ENCODE peak calls at places on chromosomes 5 and 9, in nine cellular contexts. W is adipocyte; O is GM23338; U is neuronal stem cell; Q is CD8-positive, alpha-beta T cell; N is prostate gland; B is mucosa of descending colon; Y is uterus; J is heart right ventricle. A is an unnamed sample. For H3K4me1, the result is how much of the 10 kb centered on the place peaks cover.

GRCh38 chr5:39453606-39454005 is 28.8 kb upstream of the DAB2 start:
- DNase-seq in Y (no peak), O (no peak), J (no peak), U (no peak), B (no peak), W (no peak), N (no peak), Q (no peak), A (no peak)

GRCh38 chr9:84668204-84669007 is 1.1 kb upstream of the NTRK2 start:
- DNase-seq in O (peak), Q (no peak), U (peak), W (peak), J (peak), B (peak), Y (no peak), N (no peak), A (peak)

GRCh38 chr5:669842-670395 is 23.2 kb downstream of the TPPP start:
- DNase-seq in U (no peak), Y (no peak), N (no peak), J (no peak), O (peak), Q (no peak), W (no peak), B (no peak), A (no peak)

GRCh38 chr9:35729101-35729500 is 2.9 kb downstream of the TLN1 start:
- DNase-seq in N (no peak), B (no peak), O (no peak), Y (no peak), W (no peak), Q (no peak), J (no peak), U (no peak), A (no peak)

GRCh38 chr5:5658226-5658625 is 235.7 kb downstream of the ICE1 start:
- DNase-seq in W (peak), Y (peak), O (no peak), J (peak), Q (no peak), B (no peak), U (no peak), N (no peak), A (peak)

GRCh38 chr9:36320457-36320856 is 62.2 kb upstream of the GNE start:
- DNase-seq in J (no peak), O (no peak), B (no peak), N (no peak), Y (no peak), Q (no peak), W (no peak), U (no peak), A (no peak)

GRCh38 chr5:111158105-111158744 is 66.0 kb upstream of the CAMK4 start:
- DNase-seq in O (peak), U (peak), N (peak), W (peak), Q (peak), J (peak), B (no peak), Y (peak), A (no peak)

GRCh38 chr5:93299596-93300308 is 281.3 kb downstream of the NR2F1-AS1 start:
- DNase-seq in Y (no peak), B (no peak), W (no peak), N (no peak), U (peak), O (peak), J (no peak), Q (no peak), A (no peak)

DNA sequence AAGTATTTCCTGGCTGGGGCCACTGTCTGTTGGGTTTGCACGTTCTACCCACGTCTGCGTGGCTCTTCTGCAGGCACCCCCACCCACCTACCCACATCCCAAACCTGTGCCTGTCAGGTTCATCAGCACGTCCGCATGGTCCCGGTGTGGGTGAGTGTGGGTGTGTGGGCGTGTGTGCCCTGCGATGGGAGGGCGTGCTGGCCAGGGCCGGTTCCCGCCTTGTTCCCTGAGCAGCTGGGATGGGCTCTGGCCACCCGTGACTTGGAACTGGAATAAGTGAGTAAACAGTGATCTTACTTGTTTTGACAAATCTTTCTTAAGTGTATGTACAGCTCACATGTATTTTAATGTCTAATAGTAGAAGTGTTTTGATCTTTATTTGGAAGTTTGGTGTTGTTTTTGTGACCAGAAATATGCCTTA is 20.4 kb downstream of the ERGIC1 start:
- DNase-seq in B (peak), O (no peak), W (no peak), Y (no peak), J (no peak), U (no peak), N (peak), Q (peak), A (no peak)
- H3K4me1 ChIP-seq in B (under half), O (under half), W (half or more), Y (under half), J (half or more), U (under half), N (under half), Q (under half), A (under half)

GRCh38 chr5:96935556-96936430 is at the start of gene LNPEP:
- DNase-seq in Y (peak), W (peak), U (peak), O (peak), N (peak), Q (peak), J (peak), B (peak), A (peak)
- H3K4me1 ChIP-seq in Y (under half), W (half or more), U (under half), O (under half), N (under half), Q (half or more), J (half or more), B (under half), A (half or more)

DNA sequence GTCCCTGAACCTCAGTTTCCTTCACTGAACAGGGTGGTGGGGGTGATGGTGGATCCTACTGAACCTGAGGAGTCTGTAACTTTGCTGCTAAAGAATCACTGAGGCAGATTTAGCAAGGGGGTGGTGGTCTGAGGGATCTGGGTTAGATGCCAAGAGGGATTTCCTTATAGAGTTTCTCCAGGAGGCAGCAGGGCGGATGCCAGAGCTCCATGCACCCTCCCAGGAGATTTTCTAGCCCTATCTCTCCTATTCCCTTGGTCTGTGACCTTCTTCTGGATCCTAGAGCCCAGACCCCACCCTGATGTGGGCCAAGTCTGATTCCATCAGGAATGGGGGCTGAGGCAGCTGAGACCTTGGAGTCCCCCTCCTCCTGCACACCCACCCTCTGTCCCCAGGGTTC is 6.0 kb downstream of the PTGS1 start:
- DNase-seq in J (no peak), W (no peak), Y (no peak), O (no peak), U (no peak), Q (no peak), B (no peak), N (no peak), A (no peak)
- H3K4me1 ChIP-seq in J (under half), W (half or more), Y (under half), O (under half), U (under half), Q (under half), B (under half), N (under half), A (under half)

GRCh38 chr5:151106509-151106908 is 25.7 kb upstream of the TNIP1 start:
- DNase-seq in Y (no peak), J (no peak), N (no peak), O (no peak), B (peak), U (no peak), Q (no peak), W (no peak), A (no peak)

GRCh38 chr5:151107084-151107483 is 26.2 kb upstream of the TNIP1 start:
- DNase-seq in U (no peak), O (no peak), Y (no peak), W (no peak), J (no peak), Q (no peak), B (peak), N (no peak), A (no peak)

GRCh38 chr5:151105561-151105960 is 24.7 kb upstream of the TNIP1 start:
- DNase-seq in B (no peak), W (no peak), Q (no peak), Y (no peak), N (no peak), O (no peak), U (no peak), J (no peak), A (no peak)

GRCh38 chr5:151104795-151105194 is 24.0 kb upstream of the TNIP1 start:
- DNase-seq in N (no peak), O (no peak), Y (peak), J (no peak), U (no peak), B (peak), Q (no peak), W (peak), A (no peak)

GRCh38 chr5:151106073-151106472 is 25.2 kb upstream of the TNIP1 start:
- DNase-seq in N (no peak), W (no peak), Q (no peak), Y (no peak), O (no peak), U (no peak), J (no peak), B (peak), A (no peak)
- H3K4me1 ChIP-seq in N (under half), W (half or more), Q (under half), Y (under half), O (under half), U (under half), J (half or more), B (under half), A (under half)

GRCh38 chr9:38387751-38388150 is 4.8 kb upstream of the ALDH1B1 start:
- DNase-seq in J (no peak), U (no peak), W (no peak), B (no peak), N (no peak), Q (no peak), Y (no peak), O (no peak), A (no peak)

GRCh38 chr9:38389313-38389712 is 3.2 kb upstream of the ALDH1B1 start:
- DNase-seq in Y (peak), U (no peak), O (no peak), J (no peak), B (no peak), W (peak), Q (no peak), N (no peak), A (no peak)

GRCh38 chr9:38390442-38390841 is 2.1 kb upstream of the ALDH1B1 start:
- DNase-seq in W (no peak), J (no peak), U (no peak), N (no peak), B (no peak), Q (no peak), Y (no peak), O (no peak), A (no peak)

GRCh38 chr9:38386319-38386895 is 6.1 kb upstream of the ALDH1B1 start:
- DNase-seq in B (no peak), Q (no peak), J (no peak), W (no peak), N (no peak), O (no peak), U (no peak), Y (no peak), A (no peak)

GRCh38 chr9:38388283-38389223 is 3.9 kb upstream of the ALDH1B1 start:
- DNase-seq in U (no peak), O (no peak), N (no peak), B (no peak), Y (peak), W (peak), J (no peak), Q (no peak), A (no peak)
- H3K4me1 ChIP-seq in U (under half), O (under half), N (under half), B (under half), Y (under half), W (under half), J (under half), Q (under half), A (under half)

GRCh38 chr9:78070530-78070929 is 38.9 kb upstream of the GNAQ start:
- DNase-seq in W (no peak), N (no peak), J (no peak), O (no peak), B (no peak), Q (no peak), Y (no peak), U (no peak), A (no peak)

GRCh38 chr9:78074385-78075291 is 43.0 kb upstream of the GNAQ start:
- DNase-seq in W (no peak), N (no peak), U (no peak), Q (no peak), O (no peak), B (no peak), Y (no peak), J (no peak), A (no peak)

GRCh38 chr9:78073722-78074121 is 42.1 kb upstream of the GNAQ start:
- DNase-seq in U (no peak), B (no peak), O (no peak), Q (no peak), W (no peak), Y (no peak), J (no peak), N (no peak), A (no peak)

GRCh38 chr9:78072586-78073199 is 41.1 kb upstream of the GNAQ start:
- DNase-seq in U (no peak), Y (no peak), Q (no peak), B (no peak), J (no peak), N (no peak), W (no peak), O (no peak), A (no peak)
- H3K4me1 ChIP-seq in U (under half), Y (under half), Q (under half), B (under half), J (under half), N (under half), W (under half), O (under half), A (under half)

A was measured in left lung.